ENCODE peak calls at places on chromosomes 1 and 21, in ten cellular contexts. B, U, Q, I, G, C, N, K, X and T are unnamed samples.

GRCh38 chr1:153349363-153350340 is 1.0 kb upstream of the PGLYRP4 start:
- DNase-seq in C (no peak), N (peak; percentile 15), U (no peak), G (no peak), X (no peak), K (peak; percentile 20), Q (no peak), I (no peak), B (no peak), T (no peak)

GRCh38 chr1:29577512-29577911 is 341.2 kb downstream of the PTPRU start:
- DNase-seq in Q (peak; percentile 48), K (no peak), U (no peak), X (no peak), C (no peak), I (no peak), G (no peak), N (no peak), B (no peak), T (no peak)

GRCh38 chr1:161720341-161720887 is 930 bp upstream of the FCRLB start:
- DNase-seq in I (no peak), B (no peak), G (no peak), C (no peak), U (no peak), Q (no peak), K (no peak), N (no peak), X (no peak), T (no peak)

GRCh38 chr1:71653952-71654351 is 573.1 kb upstream of the ZRANB2 start:
- DNase-seq in K (no peak), I (no peak), C (no peak), Q (no peak), N (no peak), B (no peak), X (no peak), U (no peak), G (no peak), T (no peak)

GRCh38 chr21:28674807-28675206 is 317.9 kb downstream of the LTN1 start:
- DNase-seq in B (no peak), K (no peak), Q (no peak), X (no peak), U (no peak), C (no peak), G (no peak), I (no peak), N (no peak), T (no peak)

GRCh38 chr1:189431437-189431836 is 1046.2 kb downstream of the BRINP3 start:
- DNase-seq in I (no peak), G (peak; percentile 35), C (no peak), X (peak; percentile 32), U (no peak), N (no peak), Q (no peak), B (no peak), K (no peak), T (no peak)

GRCh38 chr1:236982380-236982779 is 21.9 kb downstream of the MT1HL1 start:
- DNase-seq in C (no peak), X (no peak), N (no peak), B (no peak), Q (no peak), K (no peak), G (no peak), U (no peak), I (no peak), T (no peak)

GRCh38 chr1:93988634-93989350 is 79.6 kb upstream of the GCLM start:
- DNase-seq in X (peak; percentile 98), G (peak; percentile 58), K (no peak), I (peak; percentile 87), Q (no peak), N (no peak), B (no peak), U (no peak), C (peak; percentile 84), T (no peak)

GRCh38 chr1:40745180-40745579 is 38.4 kb upstream of the KCNQ4 start:
- DNase-seq in Q (no peak), X (peak; percentile 41), C (no peak), N (no peak), K (no peak), I (no peak), G (peak; percentile 40), B (no peak), U (no peak), T (no peak)

GRCh38 chr1:226736908-226737818 is 1.9 kb downstream of the ITPKB start:
- DNase-seq in I (no peak), Q (peak; percentile 80), X (peak; percentile 51), G (peak; percentile 71), C (peak; percentile 7), N (peak; percentile 43), K (no peak), B (peak; percentile 81), U (peak; percentile 83), T (peak; percentile 69)

GRCh38 chr1:203695116-203695515 is 68.5 kb downstream of the ATP2B4 start:
- DNase-seq in I (no peak), G (peak; percentile 32), K (no peak), X (no peak), Q (no peak), N (no peak), C (no peak), B (no peak), U (no peak), T (no peak)
- H3K4me1 ChIP-seq in I (peaks cover 15% of the 10 kb centered on the region), G (peaks cover 56% of the 10 kb centered on the region), K (peaks cover 19% of the 10 kb centered on the region), X (peaks cover 24% of the 10 kb centered on the region), Q (peaks cover 21% of the 10 kb centered on the region), N (peaks cover 6% of the 10 kb centered on the region), C (peaks cover 17% of the 10 kb centered on the region), B (peaks cover 23% of the 10 kb centered on the region), U (peaks cover 9% of the 10 kb centered on the region), T (peaks cover 52% of the 10 kb centered on the region)

GRCh38 chr1:201384406-201384782 is 6.9 kb upstream of the TNNT2 start:
- DNase-seq in I (no peak), G (no peak), C (no peak), X (no peak), U (no peak), K (no peak), Q (no peak), N (no peak), B (no peak), T (no peak)

GRCh38 chr1:201389066-201389465 is 10.1 kb downstream of the LAD1 start:
- DNase-seq in I (no peak), B (no peak), C (no peak), N (no peak), Q (no peak), U (no peak), G (no peak), X (no peak), K (no peak), T (no peak)

GRCh38 chr1:201386208-201386607 is 8.7 kb upstream of the TNNT2 start:
- DNase-seq in C (no peak), Q (no peak), I (no peak), U (no peak), N (no peak), X (no peak), K (no peak), B (no peak), G (no peak), T (no peak)

GRCh38 chr1:201383647-201384405 is 6.3 kb upstream of the TNNT2 start:
- DNase-seq in K (no peak), G (peak; percentile 92), C (peak; percentile 59), X (peak; percentile 95), N (no peak), B (no peak), Q (no peak), U (no peak), I (no peak), T (no peak)

GRCh38 chr1:201385299-201385891 is 7.9 kb upstream of the TNNT2 start:
- DNase-seq in Q (peak; percentile 82), U (peak; percentile 63), B (no peak), X (peak; percentile 20), I (peak; percentile 68), K (peak; percentile 90), C (peak; percentile 82), N (peak; percentile 74), G (peak; percentile 51), T (no peak)
- H3K4me3 ChIP-seq in Q (no peak overlapping the region), U (no peak overlapping the region), B (no peak overlapping the region), X (no peak overlapping the region), I (no peak overlapping the region), K (no peak overlapping the region), C (no peak overlapping the region), N (no peak overlapping the region), G (no peak overlapping the region), T (no peak overlapping the region)

GRCh38 chr1:58896211-58897183 is 112.7 kb upstream of the JUN start:
- DNase-seq in K (peak; percentile 80), I (no peak), Q (peak; percentile 73), C (peak; percentile 78), B (no peak), U (no peak), N (peak; percentile 89), X (no peak), G (no peak), T (no peak)
- H3K4me1 ChIP-seq in K (peaks cover 54% of the 10 kb centered on the region), I (no peaks in the 10 kb centered on the region), Q (peaks cover 26% of the 10 kb centered on the region), C (peaks cover 38% of the 10 kb centered on the region), B (peaks cover 15% of the 10 kb centered on the region), U (no peaks in the 10 kb centered on the region), N (peaks cover 32% of the 10 kb centered on the region), X (peaks cover 2% of the 10 kb centered on the region), G (peaks cover 42% of the 10 kb centered on the region), T (peaks cover 12% of the 10 kb centered on the region)

DNA sequence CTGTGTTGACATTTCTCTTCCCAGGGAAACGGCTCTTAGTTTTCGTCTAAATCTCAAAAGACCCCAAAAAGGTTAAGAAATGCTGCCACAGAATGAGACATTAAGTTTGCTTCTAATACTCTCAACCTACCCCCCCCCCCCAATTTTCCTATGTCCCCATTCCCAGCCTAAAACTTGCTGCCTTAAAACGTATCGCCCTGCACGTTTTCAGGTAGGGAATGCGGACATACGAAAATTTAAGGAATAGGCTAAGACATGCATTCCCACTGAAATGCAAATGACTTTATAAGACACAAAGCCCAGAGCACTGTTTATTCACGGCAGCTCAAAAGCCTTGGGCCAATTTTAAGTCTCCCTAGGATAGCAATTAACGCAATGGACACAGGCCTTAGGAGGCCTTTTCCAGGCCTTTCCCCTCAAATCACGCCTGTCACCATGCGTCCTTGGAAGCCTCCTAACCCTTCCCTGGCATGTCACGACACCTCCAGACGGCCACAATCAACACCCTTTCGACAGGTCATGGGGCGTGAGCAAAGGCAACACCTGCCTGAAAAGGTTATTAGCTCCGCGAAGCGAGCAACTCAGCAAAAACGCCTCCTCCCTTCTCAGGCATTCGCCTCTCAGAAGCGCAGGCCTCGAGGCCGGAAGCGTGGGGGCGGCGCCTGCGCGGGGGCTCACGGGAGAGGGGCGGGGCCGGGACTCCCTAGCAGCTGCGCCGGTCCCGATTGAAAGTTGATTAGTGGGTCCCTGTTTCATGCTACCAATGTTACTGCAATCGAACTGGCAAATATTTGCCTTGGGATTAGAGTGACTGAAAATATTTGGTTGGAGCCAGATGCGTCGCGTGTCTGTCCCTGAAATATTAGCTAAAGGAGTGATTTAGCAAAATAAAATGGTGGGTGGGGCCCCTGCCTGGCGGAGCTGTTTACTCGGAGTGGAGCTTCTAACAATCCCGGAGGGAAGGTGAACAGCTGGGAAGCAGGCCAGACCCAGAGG is 45.1 kb downstream of the GFI1 start:
- DNase-seq in X (no peak), U (no peak), C (no peak), G (no peak), B (no peak), I (no peak), Q (no peak), N (peak; percentile 85), K (peak; percentile 29), T (no peak)
- H3K4me3 ChIP-seq in X (no peak overlapping the region), U (no peak overlapping the region), C (peak overlapping the region; percentile 56), G (no peak overlapping the region), B (no peak overlapping the region), I (no peak overlapping the region), Q (no peak overlapping the region), N (peak overlapping the region; percentile 20), K (no peak overlapping the region), T (no peak overlapping the region)

GRCh38 chr21:34554227-34554626 is 42.2 kb upstream of the KCNE1 start:
- DNase-seq in I (no peak), Q (no peak), N (no peak), K (no peak), G (no peak), X (no peak), C (no peak), B (no peak), U (no peak), T (no peak)
- H3K4me1 ChIP-seq in I (no peaks in the 10 kb centered on the region), Q (no peaks in the 10 kb centered on the region), N (no peaks in the 10 kb centered on the region), K (no peaks in the 10 kb centered on the region), G (peaks cover 30% of the 10 kb centered on the region), X (peaks cover 7% of the 10 kb centered on the region), C (peaks cover 7% of the 10 kb centered on the region), B (no peaks in the 10 kb centered on the region), U (no peaks in the 10 kb centered on the region), T (no peaks in the 10 kb centered on the region)